ENCODE peak calls at places on chromosomes 7 and 10, in six cellular contexts. One of them, this sample, is unnamed.

GRCh38 chr10:35387768-35388167 is 51.5 kb downstream of the CCNY start:
- DNase-seq in H1: no peak
- DNase-seq in GM12891: no peak
- DNase-seq in HepG2: no peak
- DNase-seq in K562: peak
- DNase-seq in GM12878: peak
- DNase-seq in this sample: no peak

GRCh38 chr7:112462236-112462635 is 12.0 kb downstream of the IFRD1 start:
- DNase-seq in GM12878: no peak
- DNase-seq in H1: no peak
- DNase-seq in GM12891: no peak
- DNase-seq in HepG2: peak
- DNase-seq in K562: no peak
- DNase-seq in this sample: no peak

GRCh38 chr7:130421685-130422084 is 19.1 kb downstream of the CEP41 start:
- DNase-seq in HepG2: no peak
- DNase-seq in GM12891: no peak
- DNase-seq in H1: no peak
- DNase-seq in GM12878: no peak
- DNase-seq in K562: no peak
- DNase-seq in this sample: no peak

GRCh38 chr7:97013555-97013954 is 8.2 kb downstream of the DLX6 start:
- DNase-seq in GM12878: no peak
- DNase-seq in GM12891: no peak
- DNase-seq in H1: no peak
- DNase-seq in HepG2: no peak
- DNase-seq in K562: no peak
- DNase-seq in this sample: no peak

GRCh38 chr10:78649429-78649828 is 419.3 kb upstream of the ZMIZ1 start:
- DNase-seq in HepG2: no peak
- DNase-seq in GM12878: no peak
- DNase-seq in K562: no peak
- DNase-seq in H1: no peak
- DNase-seq in GM12891: no peak
- DNase-seq in this sample: no peak

GRCh38 chr10:29636178-29636577 is 1.4 kb upstream of the SVIL start:
- DNase-seq in GM12878: peak
- DNase-seq in H1: no peak
- DNase-seq in K562: no peak
- DNase-seq in HepG2: no peak
- DNase-seq in GM12891: no peak
- DNase-seq in this sample: no peak

GRCh38 chr7:22864301-22864700 is 41.7 kb upstream of the TOMM7 start:
- DNase-seq in HepG2: no peak
- DNase-seq in K562: no peak
- DNase-seq in H1: no peak
- DNase-seq in GM12878: no peak
- DNase-seq in GM12891: no peak
- DNase-seq in this sample: no peak

GRCh38 chr7:98619450-98620321 is 2.6 kb downstream of the NPTX2 start:
- DNase-seq in H1: no peak
- DNase-seq in GM12878: no peak
- DNase-seq in GM12891: no peak
- DNase-seq in HepG2: peak
- DNase-seq in K562: no peak
- DNase-seq in this sample: no peak

GRCh38 chr7:134826105-134826504 is 46.7 kb downstream of the CALD1 start:
- DNase-seq in GM12891: no peak
- DNase-seq in K562: no peak
- DNase-seq in HepG2: no peak
- DNase-seq in GM12878: no peak
- DNase-seq in H1: no peak
- DNase-seq in this sample: no peak

GRCh38 chr10:132498562-132499366 is 38.8 kb upstream of the INPP5A start:
- DNase-seq in GM12878: no peak
- DNase-seq in K562: no peak
- DNase-seq in HepG2: no peak
- DNase-seq in GM12891: no peak
- DNase-seq in H1: no peak
- DNase-seq in this sample: no peak

GRCh38 chr7:114759347-114760062 is 162.4 kb upstream of the MDFIC start:
- DNase-seq in K562: no peak
- DNase-seq in GM12878: no peak
- DNase-seq in GM12891: no peak
- DNase-seq in HepG2: no peak
- DNase-seq in H1: no peak
- DNase-seq in this sample: no peak

GRCh38 chr10:102994551-102995295 is 76.6 kb downstream of the CNNM2 start:
- DNase-seq in H1: no peak
- DNase-seq in HepG2: no peak
- DNase-seq in K562: no peak
- DNase-seq in GM12891: no peak
- DNase-seq in GM12878: no peak
- DNase-seq in this sample: no peak

GRCh38 chr7:152403726-152404125 is 32.1 kb downstream of the KMT2C start:
- DNase-seq in GM12891: no peak
- DNase-seq in GM12878: no peak
- DNase-seq in H1: no peak
- DNase-seq in HepG2: no peak
- DNase-seq in K562: no peak
- DNase-seq in this sample: no peak

GRCh38 chr7:16129431-16130126 is 291.8 kb downstream of the CRPPA start:
- DNase-seq in GM12878: no peak
- DNase-seq in HepG2: no peak
- DNase-seq in GM12891: no peak
- DNase-seq in H1: no peak
- DNase-seq in K562: no peak
- DNase-seq in this sample: no peak

GRCh38 chr10:101489355-101489754 is 98.7 kb downstream of the POLL start:
- DNase-seq in H1: no peak
- DNase-seq in K562: no peak
- DNase-seq in GM12878: no peak
- DNase-seq in HepG2: peak
- DNase-seq in GM12891: no peak
- DNase-seq in this sample: no peak

GRCh38 chr10:75035975-75036708 is 75.3 kb upstream of the SAMD8 start:
- DNase-seq in GM12878: no peak
- DNase-seq in H1: no peak
- DNase-seq in HepG2: no peak
- DNase-seq in GM12891: peak
- DNase-seq in K562: no peak
- DNase-seq in this sample: peak

GRCh38 chr10:71366710-71367109 is 30.0 kb upstream of the CDH23 start:
- DNase-seq in K562: no peak
- DNase-seq in H1: no peak
- DNase-seq in GM12878: no peak
- DNase-seq in GM12891: no peak
- DNase-seq in HepG2: no peak
- DNase-seq in this sample: no peak

GRCh38 chr7:2934984-2935740 is 91.1 kb upstream of the GNA12 start:
- DNase-seq in GM12891: no peak
- DNase-seq in K562: no peak
- DNase-seq in GM12878: no peak
- DNase-seq in HepG2: no peak
- DNase-seq in H1: no peak
- DNase-seq in this sample: no peak

GRCh38 chr7:2932761-2933251 is 88.7 kb upstream of the GNA12 start:
- DNase-seq in H1: no peak
- DNase-seq in HepG2: no peak
- DNase-seq in GM12891: no peak
- DNase-seq in K562: no peak
- DNase-seq in GM12878: no peak
- DNase-seq in this sample: no peak

GRCh38 chr7:2936301-2936700 is 92.2 kb upstream of the GNA12 start:
- DNase-seq in GM12891: no peak
- DNase-seq in K562: no peak
- DNase-seq in GM12878: no peak
- DNase-seq in HepG2: no peak
- DNase-seq in H1: no peak
- DNase-seq in this sample: no peak

GRCh38 chr7:2936891-2937580 is 92.9 kb upstream of the GNA12 start:
- DNase-seq in K562: no peak
- DNase-seq in GM12878: no peak
- DNase-seq in H1: no peak
- DNase-seq in HepG2: no peak
- DNase-seq in GM12891: no peak
- DNase-seq in this sample: no peak

GRCh38 chr7:2934211-2934731 is 90.2 kb upstream of the GNA12 start:
- DNase-seq in GM12891: no peak
- DNase-seq in HepG2: no peak
- DNase-seq in H1: no peak
- DNase-seq in GM12878: no peak
- DNase-seq in K562: no peak
- DNase-seq in this sample: no peak
- TF ChIP-seq TAF1 in GM12891: no peak
- TF ChIP-seq TAF1 in HepG2: no peak
- TF ChIP-seq TAF1 in H1: no peak
- TF ChIP-seq TAF1 in GM12878: no peak
- TF ChIP-seq TAF1 in K562: no peak
- TF ChIP-seq TAF1 in this sample: no peak

DNA sequence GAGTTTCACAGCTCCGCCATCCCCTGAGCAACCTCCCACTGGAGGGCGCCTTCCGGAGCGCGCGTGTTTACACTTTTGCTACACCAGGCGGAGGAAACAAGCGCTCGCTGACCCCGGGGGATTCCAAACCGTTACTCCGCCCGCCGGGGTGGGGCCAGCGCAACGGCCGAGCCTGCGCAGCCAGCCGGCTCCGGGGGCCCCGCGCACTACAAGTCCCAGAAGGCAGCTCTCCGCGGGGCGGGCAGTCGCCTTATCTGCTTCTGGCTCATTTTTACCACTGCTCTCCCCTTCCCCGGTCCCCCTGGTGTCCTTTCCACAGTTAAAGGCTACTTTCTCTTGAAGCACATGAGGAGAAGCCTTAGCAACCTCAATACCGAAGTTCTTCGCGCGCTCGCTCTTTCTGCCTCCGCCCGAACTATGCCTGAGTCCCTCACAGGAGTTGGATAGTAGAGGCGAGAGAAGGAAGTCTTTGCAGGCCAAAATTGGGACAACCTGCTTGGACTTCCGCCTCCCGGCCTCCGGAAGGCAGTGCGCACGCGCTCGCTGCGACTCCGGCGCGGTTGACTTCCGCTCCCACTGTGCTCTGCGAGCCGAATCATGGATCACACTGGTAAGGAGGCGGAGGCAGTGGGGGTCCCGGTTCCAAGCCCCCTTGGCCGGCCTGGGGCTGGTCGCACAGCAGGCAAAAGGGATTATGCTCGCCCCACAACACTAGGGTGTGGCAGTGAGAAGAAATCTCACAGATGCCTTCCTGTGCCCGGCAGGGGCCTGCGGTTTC is at the start of gene CBLL1:
- DNase-seq in HepG2: peak
- DNase-seq in H1: peak
- DNase-seq in GM12891: peak
- DNase-seq in GM12878: peak
- DNase-seq in K562: peak
- DNase-seq in this sample: peak
- TF ChIP-seq POLR2A in HepG2: peak
- TF ChIP-seq POLR2A in H1: no peak
- TF ChIP-seq POLR2A in GM12891: peak
- TF ChIP-seq POLR2A in GM12878: peak
- TF ChIP-seq POLR2A in K562: peak
- TF ChIP-seq POLR2A in this sample: peak

DNA sequence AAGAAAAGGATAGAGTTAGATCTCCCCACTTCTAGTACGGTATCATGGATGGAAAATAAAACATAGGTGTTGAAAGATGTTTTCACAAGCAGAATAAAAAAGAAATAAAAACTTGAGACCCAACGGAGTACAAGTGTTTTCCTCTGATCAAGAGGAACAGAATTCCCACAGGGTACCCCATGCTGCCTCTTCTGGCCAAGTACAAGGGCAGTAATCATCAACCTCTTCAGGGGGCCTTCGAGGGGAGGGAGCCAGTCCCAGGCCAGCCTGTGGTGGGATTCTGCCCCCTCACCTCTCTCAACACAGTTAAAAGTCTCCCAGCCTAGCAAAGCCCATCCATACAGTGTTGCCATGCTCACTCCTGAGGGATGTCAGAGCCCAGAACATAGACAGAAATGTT is 101.9 kb downstream of the PTN start:
- DNase-seq in GM12891: no peak
- DNase-seq in K562: no peak
- DNase-seq in GM12878: no peak
- DNase-seq in H1: no peak
- DNase-seq in HepG2: no peak
- DNase-seq in this sample: no peak
- TF ChIP-seq TAF1 in GM12891: no peak
- TF ChIP-seq TAF1 in K562: no peak
- TF ChIP-seq TAF1 in GM12878: no peak
- TF ChIP-seq TAF1 in H1: no peak
- TF ChIP-seq TAF1 in HepG2: no peak
- TF ChIP-seq TAF1 in this sample: no peak

GRCh38 chr10:124387078-124387874 is 31.4 kb downstream of the OAT start:
- DNase-seq in HepG2: no peak
- DNase-seq in K562: no peak
- DNase-seq in GM12878: no peak
- DNase-seq in GM12891: no peak
- DNase-seq in H1: no peak
- DNase-seq in this sample: no peak

GRCh38 chr10:124389613-124390361 is 28.9 kb downstream of the OAT start:
- DNase-seq in K562: no peak
- DNase-seq in H1: no peak
- DNase-seq in HepG2: no peak
- DNase-seq in GM12878: no peak
- DNase-seq in GM12891: no peak
- DNase-seq in this sample: no peak

GRCh38 chr10:124390788-124391187 is 27.9 kb downstream of the OAT start:
- DNase-seq in HepG2: no peak
- DNase-seq in GM12878: no peak
- DNase-seq in GM12891: no peak
- DNase-seq in K562: no peak
- DNase-seq in H1: no peak
- DNase-seq in this sample: no peak

GRCh38 chr10:124388476-124388822 is 30.3 kb downstream of the OAT start:
- DNase-seq in GM12891: no peak
- DNase-seq in HepG2: no peak
- DNase-seq in H1: no peak
- DNase-seq in GM12878: no peak
- DNase-seq in K562: no peak
- DNase-seq in this sample: no peak

DNA sequence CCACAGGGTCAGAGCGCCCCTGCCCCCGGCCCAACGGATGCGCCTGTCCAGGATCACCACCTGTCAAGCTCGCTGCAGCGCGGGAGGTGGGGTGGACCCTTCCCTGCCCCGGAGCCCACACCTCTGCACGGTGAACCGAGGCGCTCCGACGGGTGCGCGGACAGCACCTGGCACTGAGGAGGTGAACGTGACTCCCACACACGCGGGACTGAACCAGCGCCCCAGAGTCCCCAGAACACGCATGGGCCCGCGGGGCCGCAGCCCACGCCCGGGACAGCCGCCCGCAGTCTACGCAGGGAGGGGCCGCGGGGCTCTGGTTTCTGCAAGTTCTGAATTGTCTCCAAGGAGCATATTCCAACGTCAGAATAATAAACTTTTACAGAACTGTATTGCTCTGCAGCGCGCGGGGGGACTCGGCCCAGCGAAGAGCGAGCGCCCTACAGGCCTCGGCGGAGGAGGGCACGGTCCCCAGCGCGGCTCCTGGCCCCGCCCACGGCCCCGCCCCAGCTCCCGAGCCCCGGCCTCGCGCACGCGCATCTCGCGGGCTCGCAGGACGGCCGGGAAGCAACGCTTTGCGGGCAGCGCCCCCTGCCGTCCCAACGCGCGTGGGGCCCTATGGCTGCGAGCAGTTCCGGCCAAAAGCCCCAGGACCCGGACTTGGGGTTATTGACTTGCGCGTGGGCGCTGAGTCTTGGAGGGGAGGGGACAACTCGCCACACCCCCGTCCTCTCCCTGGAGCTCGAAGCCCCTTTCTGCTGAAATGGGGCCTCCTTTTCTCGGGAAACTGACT is 29.7 kb downstream of the OAT start:
- DNase-seq in H1: peak
- DNase-seq in HepG2: peak
- DNase-seq in GM12891: peak
- DNase-seq in K562: peak
- DNase-seq in GM12878: peak
- DNase-seq in this sample: peak
- TF ChIP-seq POLR2A in H1: no peak
- TF ChIP-seq POLR2A in HepG2: no peak
- TF ChIP-seq POLR2A in GM12891: no peak
- TF ChIP-seq POLR2A in K562: no peak
- TF ChIP-seq POLR2A in GM12878: no peak
- TF ChIP-seq POLR2A in this sample: no peak